ENCODE peak calls at places on chromosome 16, in four cellular contexts. F is endodermal cell, Z is sigmoid colon, Y is K562. U is an unnamed sample. For H3K4me1, the result is how much of the 10 kb centered on the place peaks cover.

GRCh38 chr16:1793578-1794220 is at the start of gene IGFALS:
- DNase-seq in F (no peak), Y (no peak), Z (no peak), U (no peak)

GRCh38 chr16:31084584-31085298 is 4.0 kb downstream of the PRSS53 start:
- DNase-seq in Y (no peak), Z (peak), F (no peak), U (no peak)

GRCh38 chr16:10992797-10993196 is 48.4 kb downstream of the CLEC16A start:
- DNase-seq in Y (peak), Z (no peak), F (peak), U (no peak)

GRCh38 chr16:88116121-88116900 is 165.1 kb downstream of the BANP start:
- DNase-seq in F (no peak), Z (no peak), Y (no peak), U (no peak)

GRCh38 chr16:6153901-6154300 is 1056.3 kb upstream of the EEF2KMT start:
- DNase-seq in F (no peak), Z (no peak), Y (no peak), U (no peak)

GRCh38 chr16:62638964-62639861 is 603.0 kb upstream of the CDH8 start:
- DNase-seq in Y (no peak), Z (no peak), F (no peak), U (no peak)

GRCh38 chr16:74771656-74772315 is 2.8 kb downstream of the FA2H start:
- DNase-seq in Z (no peak), Y (no peak), F (no peak), U (no peak)

GRCh38 chr16:54842743-54843423 is 87.8 kb upstream of the IRX5 start:
- DNase-seq in Y (no peak), F (no peak), Z (no peak), U (no peak)

GRCh38 chr16:5000573-5001001 is 33.1 kb downstream of the NAGPA start:
- DNase-seq in F (no peak), Y (no peak), Z (no peak), U (no peak)

GRCh38 chr16:14289692-14290340 is 218.7 kb downstream of the MRTFB start:
- DNase-seq in F (peak), Z (no peak), Y (peak), U (peak)

GRCh38 chr16:31386157-31386984 is 6.8 kb upstream of the ITGAD start:
- DNase-seq in Z (no peak), Y (no peak), F (peak), U (no peak)

GRCh38 chr16:75301804-75302203 is 50.4 kb upstream of the BCAR1 start:
- DNase-seq in Z (no peak), Y (no peak), F (no peak), U (no peak)

GRCh38 chr16:85574672-85575475 is 38.2 kb upstream of the GSE1 start:
- DNase-seq in F (no peak), Y (no peak), Z (no peak), U (peak)

GRCh38 chr16:86107190-86107589 is 208.2 kb downstream of the IRF8 start:
- DNase-seq in Z (peak), F (no peak), Y (no peak), U (no peak)

GRCh38 chr16:13923703-13924298 is 3.8 kb downstream of the ERCC4 start:
- DNase-seq in Z (no peak), Y (peak), F (no peak), U (peak)

GRCh38 chr16:28001184-28001583 is 62.3 kb downstream of the GSG1L start:
- DNase-seq in Y (no peak), F (no peak), Z (no peak), U (no peak)

GRCh38 chr16:57646388-57647039 is 18.1 kb downstream of the ADGRG1 start:
- DNase-seq in Y (no peak), Z (no peak), F (no peak), U (no peak)

GRCh38 chr16:70737377-70738082 is 51.7 kb upstream of the MTSS2 start:
- DNase-seq in F (no peak), Z (peak), Y (no peak), U (no peak)

GRCh38 chr16:86059253-86060171 is 160.6 kb downstream of the IRF8 start:
- DNase-seq in Z (peak), Y (no peak), F (peak), U (no peak)

GRCh38 chr16:82943371-82943770 is 316.6 kb downstream of the CDH13 start:
- DNase-seq in Y (no peak), Z (no peak), F (no peak), U (no peak)

GRCh38 chr16:5350118-5350517 is 252.5 kb upstream of the EEF2KMT start:
- DNase-seq in F (peak), Y (no peak), Z (no peak), U (peak)

GRCh38 chr16:29877266-29877961 is 14.4 kb upstream of the CDIPT start:
- DNase-seq in Y (peak), Z (no peak), F (peak), U (peak)

GRCh38 chr16:58732545-58733247 is 1.4 kb downstream of the GOT2 start:
- DNase-seq in Z (no peak), F (no peak), Y (no peak), U (no peak)

GRCh38 chr16:3637371-3637923 is 17.0 kb upstream of the DNASE1 start:
- DNase-seq in F (peak), Y (no peak), Z (peak), U (no peak)

GRCh38 chr16:15513169-15513568 is 78.8 kb downstream of the BMERB1 start:
- DNase-seq in Z (no peak), F (no peak), Y (no peak), U (no peak)

DNA sequence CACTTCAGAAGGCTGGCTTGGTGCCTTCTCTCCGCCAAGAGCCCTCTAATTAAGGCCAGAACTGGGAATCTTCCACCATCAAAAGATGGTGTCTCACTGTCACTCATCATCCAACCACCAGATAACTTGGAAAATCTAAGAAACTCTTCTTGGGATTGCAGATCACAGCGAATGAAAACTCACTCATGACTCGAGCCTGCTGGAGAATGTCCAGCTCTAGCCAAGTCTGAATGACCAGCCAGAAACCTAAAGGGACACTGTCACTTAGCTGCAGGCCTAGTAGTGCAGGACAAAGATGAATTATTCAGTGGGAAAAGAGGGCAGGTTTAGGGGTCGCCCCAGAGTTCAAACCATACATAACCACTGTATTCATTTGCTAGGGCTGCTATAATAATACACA is 107.8 kb downstream of the XYLT1 start:
- DNase-seq in Z (no peak), F (no peak), Y (no peak), U (no peak)
- H3K4me1 ChIP-seq in Z (half or more), F (under half), Y (under half), U (under half)

GRCh38 chr16:84298376-84298899 is 3.8 kb downstream of the WFDC1 start:
- DNase-seq in F (no peak), Z (peak), Y (no peak), U (no peak)
- H3K4me3 ChIP-seq in F (no peak), Z (no peak), Y (no peak), U (no peak)

DNA sequence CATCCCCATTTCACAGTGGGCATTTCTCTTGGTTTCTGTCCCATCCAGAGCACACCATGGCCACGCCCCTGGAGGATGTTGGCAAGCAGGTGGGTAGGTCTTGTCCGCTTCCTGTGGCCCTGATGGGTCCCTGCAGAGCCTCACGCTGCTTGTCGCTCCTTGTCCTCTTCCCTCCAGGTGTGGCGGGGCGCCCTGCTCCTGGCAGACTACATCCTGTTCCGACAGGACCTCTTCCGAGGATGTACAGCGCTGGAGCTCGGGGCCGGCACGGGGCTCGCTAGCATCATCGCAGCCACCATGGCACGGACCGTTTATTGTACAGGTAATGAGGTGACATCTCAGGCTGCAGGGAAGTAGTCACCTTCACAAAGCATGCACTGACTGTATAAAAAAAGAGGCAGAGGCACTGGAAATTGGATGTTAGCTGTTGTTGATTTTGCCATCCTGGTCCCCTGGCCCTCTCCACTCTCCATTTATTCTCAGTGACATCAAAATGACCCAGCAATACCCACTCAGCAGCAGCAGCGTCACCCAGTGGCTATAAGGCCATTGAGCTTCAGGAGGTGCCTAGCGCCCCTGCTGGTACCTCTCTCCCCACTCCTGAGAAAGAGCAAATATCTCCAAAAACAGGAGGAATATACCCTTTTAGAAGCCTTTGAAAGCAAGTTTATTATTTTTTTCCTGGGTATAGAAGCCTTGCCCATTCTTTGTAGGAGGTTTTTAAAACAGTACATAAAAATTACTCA is 13.7 kb downstream of the METTL22 start:
- DNase-seq in F (peak), Z (peak), Y (peak), U (peak)
- TF ChIP-seq CTCF in F (peak), Z (no peak), Y (peak), U (peak)

GRCh38 chr16:48619547-48619946 is 9.6 kb upstream of the N4BP1 start:
- DNase-seq in Y (no peak), F (no peak), Z (peak), U (no peak)
- H3K4me1 ChIP-seq in Y (under half), F (under half), Z (under half), U (under half)

DNA sequence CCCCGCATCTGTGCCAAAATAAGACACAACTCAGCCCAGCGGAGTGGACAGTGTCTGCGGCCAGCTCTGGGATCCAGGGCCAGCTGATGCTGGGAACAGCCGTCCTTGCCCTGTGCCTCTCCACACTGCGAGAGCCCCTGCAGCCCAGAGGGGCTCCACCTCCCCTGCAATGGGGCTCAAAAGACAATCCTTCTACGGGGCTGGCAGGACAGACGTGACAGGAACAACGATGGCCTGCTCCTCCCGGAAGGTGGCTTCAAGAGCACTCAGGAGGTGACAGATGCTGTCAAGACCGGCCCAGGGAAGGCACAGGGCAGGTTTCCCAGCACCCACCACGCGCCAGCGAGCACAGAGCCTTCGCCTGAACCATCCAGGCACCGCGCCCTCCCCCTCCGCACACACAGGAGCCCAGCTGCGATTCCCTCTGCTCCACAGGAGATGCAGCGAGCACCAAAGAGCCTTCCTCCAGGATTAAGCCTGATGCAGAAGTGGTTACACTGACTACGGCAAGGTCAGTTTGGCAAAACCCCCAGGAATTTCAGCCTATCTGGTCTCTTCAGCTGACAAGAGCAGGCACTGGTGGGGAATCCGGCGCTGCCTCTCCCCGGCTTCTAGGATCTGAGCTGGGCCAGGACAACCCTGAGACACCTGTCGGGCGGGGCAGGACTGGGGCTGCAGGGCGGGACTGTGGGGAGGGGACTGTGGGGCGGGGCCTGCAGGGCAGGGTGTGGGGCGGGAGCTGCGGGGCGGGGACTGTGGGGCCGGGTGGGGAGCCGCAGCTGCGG is 103.4 kb downstream of the ZNF778 start:
- DNase-seq in Z (no peak), Y (peak), F (peak), U (peak)
- H3K4me3 ChIP-seq in Z (no peak), Y (peak), F (no peak), U (no peak)

GRCh38 chr16:51049678-51050378 is 101.2 kb downstream of the SALL1 start:
- DNase-seq in F (no peak), Y (peak), Z (no peak), U (no peak)
- TF ChIP-seq CTCF in F (peak), Y (peak), Z (no peak), U (peak)

GRCh38 chr16:9096416-9096952 is 5.0 kb downstream of the HAPSTR1 start:
- DNase-seq in Z (no peak), F (peak), Y (no peak), U (no peak)
- H3K4me1 ChIP-seq in Z (half or more), F (under half), Y (under half), U (under half)

GRCh38 chr16:49483651-49484451 is 110.2 kb downstream of the C16orf78 start:
- DNase-seq in Y (no peak), F (peak), Z (peak), U (no peak)
- H3K4me3 ChIP-seq in Y (no peak), F (peak), Z (peak), U (peak)